ENCODE peak calls at places on chromosomes 6 and 20, in ten cellular contexts. R is AG10803, B is GM06990, Q is AG04449, D is dorsolateral prefrontal cortex, N is nephron progenitor cell, W is upper lobe of right lung, S is brain microvascular endothelial cell, K is gastrocnemius medialis, U is choroid plexus epithelial cell. Y is an unnamed sample.

GRCh38 chr6:170345662-170346061 is 39.1 kb downstream of the FAM120B start:
- DNase-seq in R (no peak), D (no peak), B (no peak), N (no peak), K (no peak), Q (no peak), S (no peak), W (no peak), U (peak), Y (no peak)

GRCh38 chr6:16956371-16956770 is 145.5 kb upstream of the STMND1 start:
- DNase-seq in K (no peak), S (no peak), R (no peak), N (no peak), Q (no peak), W (no peak), U (peak), D (no peak), B (no peak), Y (no peak)

GRCh38 chr6:53119349-53119748 is 29.3 kb downstream of the GCM1 start:
- DNase-seq in W (no peak), R (peak), K (no peak), B (no peak), U (no peak), D (no peak), N (no peak), Q (no peak), S (no peak), Y (no peak)

GRCh38 chr6:159125977-159126376 is 43.2 kb upstream of the FNDC1 start:
- DNase-seq in R (no peak), K (peak), S (no peak), N (no peak), B (no peak), D (peak), Q (no peak), W (no peak), U (no peak), Y (peak)

GRCh38 chr6:169062272-169062671 is 191.4 kb downstream of the THBS2 start:
- DNase-seq in D (no peak), S (no peak), W (no peak), Q (no peak), K (no peak), R (no peak), N (no peak), B (no peak), U (no peak), Y (no peak)

GRCh38 chr20:10132391-10132790 is 86.2 kb upstream of the SNAP25 start:
- DNase-seq in N (no peak), K (no peak), W (no peak), Q (no peak), S (no peak), D (peak), R (no peak), B (no peak), U (no peak), Y (no peak)

GRCh38 chr6:131053546-131054240 is 9.4 kb downstream of the EPB41L2 start:
- DNase-seq in U (no peak), R (no peak), B (no peak), N (no peak), K (no peak), W (no peak), D (no peak), S (no peak), Q (no peak), Y (no peak)

GRCh38 chr6:114007451-114007953 is 36.6 kb upstream of the HDAC2 start:
- DNase-seq in R (no peak), D (no peak), N (no peak), Q (no peak), B (peak), S (no peak), W (no peak), U (no peak), K (no peak), Y (no peak)

DNA sequence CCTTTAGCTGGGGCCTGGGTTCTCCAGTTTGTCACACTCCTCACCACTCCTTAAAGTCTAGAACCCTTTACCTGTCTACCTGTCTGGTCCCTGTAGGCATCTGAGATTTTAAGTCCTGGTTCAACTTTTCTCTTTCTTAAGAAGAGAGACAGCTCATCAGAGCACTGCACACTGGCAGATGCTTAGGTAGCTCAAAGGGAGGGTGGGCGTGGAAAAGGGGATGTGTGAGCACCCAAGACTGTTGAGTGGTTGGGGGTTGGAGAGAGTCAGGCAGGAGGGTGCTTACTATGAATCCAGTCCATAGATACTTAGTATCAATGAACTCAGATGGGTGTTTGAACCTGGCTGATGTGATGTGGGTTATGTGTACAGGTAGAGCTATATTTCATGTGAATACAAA is 6.6 kb upstream of the KCNG1 start:
- DNase-seq in K (no peak), B (no peak), W (no peak), U (no peak), Q (no peak), R (no peak), D (no peak), N (no peak), S (no peak), Y (no peak)
- TF ChIP-seq CTCF in K (no peak), B (no peak), W (no peak), U (no peak), Q (no peak), R (no peak), D (no peak), N (no peak), S (no peak), Y (no peak)

DNA sequence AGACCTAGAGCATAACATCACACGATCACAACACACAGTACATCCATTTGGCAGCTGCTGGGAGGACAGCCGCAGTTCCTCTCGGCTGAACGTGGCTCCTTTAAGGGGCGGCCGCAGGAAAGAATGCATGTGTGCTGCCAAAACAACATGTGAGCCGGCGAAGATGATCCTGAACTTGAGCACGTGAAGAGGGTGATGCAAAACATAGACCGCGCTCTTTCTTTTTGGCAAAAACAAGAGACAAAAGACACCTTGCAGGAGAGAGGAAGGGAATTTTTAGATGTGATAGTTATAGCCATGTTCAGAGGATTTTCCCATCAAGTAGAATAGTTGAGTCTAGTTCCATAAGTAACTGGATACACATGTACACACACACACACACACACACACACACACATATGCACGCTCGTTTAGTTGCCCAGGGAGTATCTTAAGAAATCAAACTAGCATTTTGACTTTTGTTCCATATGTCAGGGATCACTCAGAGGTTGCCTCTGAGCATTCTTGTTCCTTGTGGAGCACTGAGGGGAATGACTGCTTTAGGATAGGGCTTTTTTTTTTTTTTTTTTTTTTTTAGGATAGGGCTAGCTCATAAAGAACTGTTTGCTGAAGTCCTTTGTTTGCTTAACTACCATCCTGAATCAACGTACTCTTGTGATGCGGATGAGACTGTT is 21.7 kb upstream of the RANBP9 start:
- DNase-seq in W (peak), Q (peak), R (peak), D (peak), B (no peak), U (peak), S (peak), N (no peak), K (peak), Y (no peak)
- TF ChIP-seq CTCF in W (no peak), Q (no peak), R (no peak), D (no peak), B (no peak), U (no peak), S (no peak), N (no peak), K (no peak), Y (no peak)

DNA sequence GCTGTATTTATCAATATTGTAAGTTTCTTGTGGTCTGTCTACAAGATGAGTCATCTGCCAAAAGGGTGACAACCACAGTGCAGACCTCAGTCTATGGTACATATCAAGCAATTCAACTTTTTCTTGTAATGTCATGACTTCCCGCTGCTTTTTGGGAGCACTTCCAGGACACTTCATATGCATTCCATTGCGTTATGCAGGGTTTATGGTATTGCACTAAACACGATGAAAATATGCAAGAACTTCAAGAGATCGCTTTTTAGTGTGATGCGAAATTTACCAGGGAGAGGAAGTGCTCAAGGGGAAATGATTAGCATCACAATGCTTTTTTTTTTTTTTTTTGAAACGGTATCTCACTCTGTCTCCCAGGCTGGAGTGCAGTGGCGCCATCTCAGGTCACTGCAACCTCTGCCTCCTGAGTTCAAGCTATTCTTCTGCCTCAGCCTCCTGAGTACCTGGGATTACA is 166.5 kb downstream of the TFAP2A start:
- DNase-seq in R (peak), K (no peak), N (no peak), U (peak), W (no peak), S (peak), B (no peak), Q (peak), D (no peak), Y (no peak)
- TF ChIP-seq CTCF in R (no peak), K (no peak), N (no peak), U (no peak), W (no peak), S (peak), B (no peak), Q (no peak), D (no peak), Y (no peak)

DNA sequence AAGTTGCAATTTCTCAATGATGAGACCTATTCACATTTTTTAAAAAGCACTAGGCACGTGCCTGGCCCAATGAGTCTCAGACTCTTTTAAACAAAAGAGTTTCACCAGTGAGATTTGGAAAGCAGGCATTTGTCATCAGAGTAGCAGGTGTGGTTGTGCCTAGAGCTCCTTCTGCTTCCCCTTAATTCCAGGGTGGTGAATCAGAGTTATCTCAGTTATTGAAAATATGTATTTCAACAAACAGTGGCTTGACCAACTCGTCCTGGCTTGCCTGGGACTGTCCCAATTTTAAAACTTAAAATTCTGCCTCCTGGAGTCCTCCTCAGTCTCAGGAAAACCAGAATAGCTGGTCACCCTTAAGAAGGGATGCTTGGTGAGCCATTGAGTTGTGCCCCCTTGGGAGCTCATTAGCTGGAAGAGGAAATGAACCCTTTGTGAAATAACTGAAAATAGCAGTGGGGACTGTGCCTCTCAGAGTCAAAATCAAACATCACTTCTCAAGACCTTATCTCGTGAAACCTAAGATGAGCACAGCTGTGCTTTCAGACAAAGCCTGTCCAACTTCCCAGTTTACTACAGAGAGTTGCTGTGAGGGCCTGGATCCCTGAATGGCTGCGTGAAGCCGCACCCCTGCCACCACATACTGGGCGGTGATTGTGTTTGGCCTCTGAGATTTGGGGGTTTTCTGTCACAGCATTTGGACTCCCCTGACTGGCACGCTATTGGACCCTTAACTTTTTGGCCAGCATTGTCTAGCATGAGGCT is 116.3 kb downstream of the ANKRD60 start:
- DNase-seq in K (peak), R (peak), W (no peak), U (peak), S (peak), B (peak), Q (no peak), D (no peak), N (no peak), Y (no peak)
- TF ChIP-seq CTCF in K (no peak), R (peak), W (no peak), U (no peak), S (no peak), B (no peak), Q (no peak), D (no peak), N (no peak), Y (no peak)

DNA sequence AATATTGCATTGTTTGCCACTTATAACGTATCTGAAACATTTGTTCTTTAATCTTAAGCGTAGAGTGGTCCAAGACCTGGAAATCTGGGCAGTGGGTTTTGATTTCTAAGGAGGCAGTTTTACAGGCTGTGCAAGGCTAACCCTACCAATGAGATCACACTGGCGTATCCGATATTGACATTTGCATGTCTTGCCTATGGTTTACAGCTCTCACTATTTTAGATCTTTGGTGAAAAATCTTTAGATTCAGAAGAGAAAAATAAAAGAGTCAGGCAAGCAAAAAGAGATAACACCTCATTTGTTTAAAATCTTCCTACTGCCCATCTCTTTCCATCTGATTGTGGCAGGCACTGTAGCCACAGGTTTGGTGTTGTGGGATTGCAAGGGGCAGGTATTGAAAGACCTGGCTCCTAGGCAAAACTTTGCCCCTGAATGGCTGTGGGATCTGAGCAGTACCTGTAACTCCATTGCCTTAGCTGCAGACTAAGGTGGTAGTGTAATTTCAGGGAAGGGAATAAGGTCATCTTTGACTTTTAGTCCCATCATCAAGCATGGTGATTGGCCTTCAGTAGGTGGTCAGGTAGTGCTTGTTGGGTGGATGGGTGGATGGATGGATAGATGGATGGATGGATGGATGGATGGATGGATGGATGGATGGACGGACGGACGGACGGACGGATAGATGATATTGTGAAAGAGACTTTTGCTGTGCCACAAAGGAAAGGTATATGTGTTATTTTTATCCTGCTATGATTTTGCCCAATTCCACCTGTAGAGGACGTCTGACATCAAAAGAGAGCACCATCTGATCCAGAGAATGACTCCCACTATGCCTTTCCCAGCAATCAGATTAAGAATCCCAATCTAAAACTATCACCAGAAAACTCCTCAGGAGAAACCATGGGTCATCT is 1.9 kb downstream of the TNFAIP3 start:
- DNase-seq in N (no peak), S (no peak), Q (no peak), K (no peak), R (no peak), U (no peak), W (no peak), D (no peak), B (no peak), Y (no peak)
- TF ChIP-seq CTCF in N (no peak), S (no peak), Q (no peak), K (no peak), R (no peak), U (no peak), W (no peak), D (no peak), B (peak), Y (no peak)

GRCh38 chr20:58461104-58461503 is 54.1 kb downstream of the APCDD1L start:
- DNase-seq in D (no peak), N (no peak), R (no peak), B (no peak), Q (no peak), S (no peak), K (no peak), U (no peak), W (no peak), Y (no peak)
- TF ChIP-seq CTCF in D (no peak), N (no peak), R (no peak), B (no peak), Q (no peak), S (no peak), K (no peak), U (no peak), W (no peak), Y (no peak)

GRCh38 chr6:162085561-162085960 is 642.0 kb downstream of the PRKN start:
- DNase-seq in K (no peak), W (no peak), N (no peak), S (no peak), R (no peak), U (no peak), Q (no peak), D (no peak), B (no peak), Y (no peak)

GRCh38 chr6:162090734-162091133 is 636.8 kb downstream of the PRKN start:
- DNase-seq in S (peak), B (no peak), D (no peak), K (no peak), Q (no peak), N (no peak), U (peak), W (no peak), R (peak), Y (no peak)

GRCh38 chr6:162082520-162082919 is 645.0 kb downstream of the PRKN start:
- DNase-seq in B (no peak), Q (no peak), S (no peak), N (no peak), W (no peak), D (no peak), U (no peak), R (no peak), K (no peak), Y (no peak)

GRCh38 chr6:162092816-162093502 is 634.6 kb downstream of the PRKN start:
- DNase-seq in R (no peak), S (no peak), U (no peak), K (no peak), W (no peak), N (no peak), D (no peak), B (no peak), Q (no peak), Y (no peak)

DNA sequence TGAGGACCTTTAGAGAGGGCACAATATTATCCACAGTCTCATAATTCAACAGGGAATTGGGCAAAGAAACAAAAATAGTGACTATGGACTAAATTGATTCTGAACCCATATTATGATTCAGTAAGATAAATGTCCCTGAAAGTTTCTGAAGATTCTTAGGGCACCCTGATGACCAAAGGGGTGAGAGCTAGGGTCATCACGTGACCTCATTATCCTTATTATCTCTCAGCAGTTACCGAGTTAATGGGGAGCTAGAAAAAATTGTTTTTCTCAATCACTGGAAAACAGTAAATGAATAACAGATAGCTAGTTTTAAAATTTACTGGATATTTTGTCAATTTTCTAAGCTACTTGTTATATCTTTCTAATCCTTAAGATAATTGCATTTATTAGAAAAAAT is 639.5 kb downstream of the PRKN start:
- DNase-seq in W (no peak), S (no peak), B (no peak), D (no peak), U (no peak), K (no peak), Q (no peak), N (no peak), R (no peak), Y (no peak)
- TF ChIP-seq CTCF in W (no peak), S (no peak), B (no peak), D (no peak), U (no peak), K (no peak), Q (no peak), N (no peak), R (no peak), Y (no peak)

GRCh38 chr6:31806470-31807272 is at the start of gene LSM2:
- DNase-seq in N (peak), Q (peak), R (peak), W (peak), S (peak), U (peak), B (peak), K (peak), D (peak), Y (peak)
- TF ChIP-seq CTCF in N (no peak), Q (peak), R (peak), W (peak), S (peak), U (peak), B (peak), K (peak), D (no peak), Y (peak)

GRCh38 chr20:59958123-59958522 is at the start of gene CDH26:
- DNase-seq in K (no peak), N (no peak), U (no peak), D (no peak), R (no peak), B (no peak), W (no peak), S (no peak), Q (no peak), Y (no peak)

GRCh38 chr20:59958626-59959025 is 403 bp downstream of the CDH26 start:
- DNase-seq in R (no peak), U (no peak), K (no peak), W (no peak), Q (no peak), N (no peak), S (no peak), B (no peak), D (no peak), Y (no peak)

GRCh38 chr20:59949911-59950310 is 8.3 kb upstream of the CDH26 start:
- DNase-seq in R (no peak), K (no peak), S (no peak), B (no peak), Q (no peak), D (no peak), W (no peak), U (no peak), N (no peak), Y (no peak)

GRCh38 chr20:59954718-59955117 is 3.5 kb upstream of the CDH26 start:
- DNase-seq in N (no peak), W (no peak), K (peak), B (no peak), Q (no peak), U (no peak), R (no peak), D (no peak), S (no peak), Y (no peak)

DNA sequence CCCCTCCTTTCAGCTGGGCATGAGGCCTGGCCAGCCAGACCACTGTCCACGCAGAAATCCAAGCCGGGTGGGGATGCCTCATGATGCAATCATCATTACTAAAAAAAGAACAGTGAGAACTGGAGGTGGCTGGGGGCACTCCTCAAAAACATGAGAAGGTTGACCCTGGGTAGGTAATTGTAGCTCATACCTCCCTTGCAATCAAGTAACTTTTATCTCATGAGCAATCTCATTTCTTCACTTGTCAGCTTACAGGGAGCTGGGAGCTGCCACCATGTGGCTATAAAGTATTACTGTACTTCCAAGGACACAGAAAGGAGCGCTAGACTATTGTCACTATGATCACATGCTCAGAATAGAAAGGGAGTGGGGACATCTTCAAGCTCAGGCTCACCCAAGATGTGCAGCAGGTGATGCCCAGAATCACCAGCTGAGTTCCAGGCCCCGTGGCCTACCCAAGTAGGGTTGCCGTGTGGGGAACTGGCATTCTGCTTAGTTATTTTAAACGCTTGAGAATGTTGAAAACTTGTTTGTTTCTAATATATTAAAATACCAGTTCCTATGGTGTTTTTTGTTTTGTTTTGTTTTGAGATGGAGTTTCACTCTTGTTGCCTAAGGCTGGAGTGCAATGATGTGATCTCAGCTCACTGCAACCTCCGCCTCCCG is 3.0 kb upstream of the CDH26 start:
- DNase-seq in D (no peak), N (no peak), K (peak), Q (no peak), B (no peak), S (no peak), R (peak), W (no peak), U (peak), Y (no peak)
- TF ChIP-seq CTCF in D (peak), N (peak), K (peak), Q (peak), B (peak), S (peak), R (peak), W (peak), U (peak), Y (no peak)